ENCODE peak calls at places on chromosomes 16 and 17, in seven cellular contexts. X, G, A, E, R, J and P are unnamed samples.

GRCh38 chr16:52095466-52095865 is 451.5 kb downstream of the TOX3 start:
- DNase-seq in X (no peak), G (no peak), A (no peak), E (no peak), R (no peak), J (no peak), P (no peak)

GRCh38 chr16:3578121-3578520 is 918 bp upstream of the NLRC3 start:
- DNase-seq in X (no peak), G (no peak), A (no peak), E (no peak), R (no peak), J (no peak), P (no peak)

GRCh38 chr17:78144146-78144719 is 2.0 kb upstream of the C17orf99 start:
- DNase-seq in X (no peak), G (no peak), A (peak), E (no peak), R (peak), J (peak), P (no peak)

GRCh38 chr16:59259074-59259963 is 525.2 kb upstream of the GOT2 start:
- DNase-seq in X (no peak), G (no peak), A (peak), E (no peak), R (no peak), J (peak), P (no peak)

GRCh38 chr17:10021239-10021638 is 116.2 kb upstream of the RCVRN start:
- DNase-seq in X (no peak), G (no peak), A (peak), E (no peak), R (peak), J (peak), P (no peak)

GRCh38 chr17:47902039-47902744 is 6.2 kb downstream of the SP2 start:
- DNase-seq in X (peak), G (no peak), A (no peak), E (peak), R (no peak), J (no peak), P (peak)

GRCh38 chr17:65249774-65250173 is 112.6 kb downstream of the RGS9 start:
- DNase-seq in X (no peak), G (no peak), A (no peak), E (peak), R (no peak), J (no peak), P (no peak)

GRCh38 chr17:38621538-38621937 is 15.8 kb upstream of the SRCIN1 start:
- DNase-seq in X (no peak), G (no peak), A (no peak), E (no peak), R (no peak), J (no peak), P (peak)

GRCh38 chr17:1229891-1230571 is 40.2 kb upstream of the BHLHA9 start:
- DNase-seq in X (no peak), G (no peak), A (no peak), E (no peak), R (no peak), J (no peak), P (no peak)
- H2BK120ac ChIP-seq in X (no peak), G (no peak), A (no peak), E (no peak), R (no peak), J (no peak), P (no peak)

GRCh38 chr16:11752856-11753255 is 10.2 kb upstream of the TXNDC11 start:
- DNase-seq in X (no peak), G (no peak), A (no peak), E (no peak), R (no peak), J (no peak), P (no peak)

GRCh38 chr16:11748023-11748403 is 5.4 kb upstream of the TXNDC11 start:
- DNase-seq in X (no peak), G (no peak), A (no peak), E (no peak), R (no peak), J (no peak), P (no peak)

GRCh38 chr16:11744075-11744470 is 1.4 kb upstream of the TXNDC11 start:
- DNase-seq in X (no peak), G (no peak), A (no peak), E (no peak), R (no peak), J (no peak), P (no peak)

GRCh38 chr16:11750056-11750455 is 7.4 kb upstream of the TXNDC11 start:
- DNase-seq in X (no peak), G (no peak), A (no peak), E (no peak), R (no peak), J (no peak), P (no peak)

DNA sequence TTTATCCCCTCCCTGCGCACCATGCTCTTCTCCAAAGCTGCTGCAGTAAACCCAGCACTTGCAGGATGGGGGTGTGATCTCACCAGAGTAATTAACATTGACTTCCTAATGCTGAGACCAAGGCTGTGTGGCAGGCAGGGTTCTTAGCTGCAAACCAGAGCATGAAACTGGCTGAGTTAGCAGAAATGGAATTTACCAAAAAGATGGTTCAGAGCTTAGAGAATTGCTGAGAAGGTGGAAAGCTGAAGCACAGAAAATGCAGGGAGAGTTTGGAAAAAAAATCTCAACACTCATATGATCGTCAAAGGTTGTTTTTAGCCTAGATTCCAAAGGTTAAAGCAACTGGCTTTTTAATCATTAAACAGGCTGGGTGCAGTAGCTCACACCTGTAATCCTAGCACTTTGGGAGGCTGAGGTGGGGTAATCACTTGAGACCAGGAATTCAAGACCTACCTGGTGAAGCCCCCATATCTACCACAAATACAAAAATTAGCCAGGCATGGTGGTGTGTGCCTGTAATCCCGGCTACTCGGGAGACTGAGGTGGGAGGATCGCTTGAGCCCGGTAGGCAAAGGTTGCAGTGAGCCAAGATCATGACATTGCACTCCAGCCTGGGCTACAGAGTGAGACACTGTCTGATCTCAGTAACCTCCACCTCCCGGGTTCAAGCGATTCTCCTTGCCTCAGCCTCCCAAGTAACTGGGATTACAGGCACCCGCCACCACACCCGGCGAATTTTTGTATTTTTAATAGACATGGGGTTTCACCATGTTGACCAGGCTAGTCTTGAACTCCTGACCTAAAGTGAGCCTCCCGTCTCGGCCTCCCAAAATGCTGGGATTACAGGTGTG is 6.0 kb upstream of the TXNDC11 start:
- DNase-seq in X (no peak), G (no peak), A (no peak), E (peak), R (no peak), J (no peak), P (no peak)
- H2BK120ac ChIP-seq in X (no peak), G (no peak), A (no peak), E (no peak), R (no peak), J (no peak), P (no peak)

GRCh38 chr16:86926695-86927094 is 348.3 kb downstream of the FOXL1 start:
- DNase-seq in X (no peak), G (no peak), A (no peak), E (no peak), R (no peak), J (no peak), P (no peak)

GRCh38 chr16:86927699-86928098 is 349.4 kb downstream of the FOXL1 start:
- DNase-seq in X (no peak), G (no peak), A (no peak), E (no peak), R (no peak), J (no peak), P (no peak)

GRCh38 chr16:86929149-86929871 is 351.0 kb downstream of the FOXL1 start:
- DNase-seq in X (no peak), G (no peak), A (peak), E (peak), R (peak), J (peak), P (no peak)

GRCh38 chr16:86930001-86930400 is 351.7 kb downstream of the FOXL1 start:
- DNase-seq in X (no peak), G (no peak), A (no peak), E (no peak), R (no peak), J (no peak), P (no peak)

GRCh38 chr16:86928517-86929148 is 350.3 kb downstream of the FOXL1 start:
- DNase-seq in X (no peak), G (no peak), A (peak), E (peak), R (no peak), J (no peak), P (no peak)
- H2BK120ac ChIP-seq in X (no peak), G (no peak), A (no peak), E (no peak), R (peak), J (no peak), P (no peak)

GRCh38 chr16:53876811-53877210 is 172.9 kb downstream of the FTO start:
- DNase-seq in X (no peak), G (no peak), A (no peak), E (no peak), R (no peak), J (no peak), P (no peak)

GRCh38 chr16:53884748-53885147 is 180.8 kb downstream of the FTO start:
- DNase-seq in X (no peak), G (no peak), A (no peak), E (no peak), R (peak), J (no peak), P (no peak)

GRCh38 chr16:53878216-53878615 is 174.3 kb downstream of the FTO start:
- DNase-seq in X (no peak), G (no peak), A (no peak), E (no peak), R (no peak), J (no peak), P (no peak)

GRCh38 chr16:53882310-53882709 is 178.4 kb downstream of the FTO start:
- DNase-seq in X (no peak), G (no peak), A (no peak), E (peak), R (no peak), J (no peak), P (no peak)

GRCh38 chr16:53881371-53881770 is 177.4 kb downstream of the FTO start:
- DNase-seq in X (no peak), G (no peak), A (peak), E (peak), R (peak), J (peak), P (no peak)
- H2BK120ac ChIP-seq in X (no peak), G (no peak), A (no peak), E (no peak), R (peak), J (no peak), P (no peak)

DNA sequence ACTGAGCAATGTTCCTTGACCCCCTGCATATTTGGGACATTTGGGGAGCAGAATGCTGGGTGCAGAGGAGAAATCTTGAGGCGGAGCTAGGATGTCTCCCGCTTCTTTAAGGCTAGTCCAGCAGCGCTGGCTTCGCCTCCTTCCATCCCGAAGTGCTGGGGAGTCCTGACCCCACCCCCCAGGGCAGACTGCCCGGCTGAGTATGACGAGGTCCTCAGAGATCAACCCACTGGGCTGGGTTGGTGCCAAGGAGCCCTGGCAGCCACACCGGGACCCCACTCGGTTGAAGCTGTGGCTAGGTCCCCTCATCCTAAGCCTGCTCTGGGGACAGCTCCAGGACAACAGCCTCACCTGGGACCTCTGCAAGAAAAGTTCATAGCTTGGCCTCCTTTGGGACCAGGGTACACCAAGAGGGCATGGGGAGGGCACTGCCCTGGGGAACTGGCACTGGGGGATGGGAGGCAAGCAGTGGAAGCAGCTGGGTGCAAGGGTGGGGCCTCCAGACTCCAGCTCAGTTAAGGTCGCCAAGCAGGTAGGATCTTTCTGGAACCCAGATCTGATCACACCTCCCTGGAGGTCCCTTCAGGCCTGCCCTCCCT is 11.0 kb downstream of the RHBDF2 start:
- DNase-seq in X (no peak), G (no peak), A (no peak), E (no peak), R (no peak), J (no peak), P (no peak)
- H2BK120ac ChIP-seq in X (no peak), G (no peak), A (no peak), E (no peak), R (no peak), J (no peak), P (no peak)

DNA sequence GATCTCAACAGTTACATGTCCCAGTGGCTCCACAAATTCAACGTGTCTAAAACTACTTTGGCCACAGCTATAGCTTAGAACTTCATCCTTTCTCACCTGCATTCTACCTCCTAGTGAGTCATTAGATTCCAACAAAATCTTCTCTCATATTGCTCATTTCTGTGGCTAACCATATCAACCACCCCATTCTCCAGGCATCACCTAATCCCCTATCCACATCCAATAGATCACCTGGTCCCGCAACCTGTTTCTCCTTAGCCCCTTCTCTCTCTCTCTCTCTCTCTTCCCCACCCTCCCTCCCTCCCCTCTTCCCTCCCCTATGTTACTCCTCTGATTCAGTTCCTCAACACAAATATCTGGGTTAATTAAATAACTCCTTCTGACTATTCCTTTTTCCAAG is 64.6 kb downstream of the ANKFN1 start:
- DNase-seq in X (no peak), G (no peak), A (no peak), E (no peak), R (no peak), J (peak), P (no peak)
- H2BK120ac ChIP-seq in X (no peak), G (no peak), A (no peak), E (no peak), R (no peak), J (no peak), P (no peak)

GRCh38 chr16:2157480-2158261 is 2.1 kb downstream of the TRAF7 start:
- DNase-seq in X (no peak), G (no peak), A (no peak), E (no peak), R (no peak), J (no peak), P (no peak)

GRCh38 chr16:2159052-2159838 is 3.7 kb downstream of the TRAF7 start:
- DNase-seq in X (no peak), G (no peak), A (no peak), E (peak), R (peak), J (no peak), P (no peak)

GRCh38 chr16:2156025-2156848 is 655 bp downstream of the TRAF7 start:
- DNase-seq in X (no peak), G (no peak), A (peak), E (peak), R (peak), J (peak), P (no peak)

GRCh38 chr16:2156849-2157224 is 1.3 kb downstream of the TRAF7 start:
- DNase-seq in X (no peak), G (no peak), A (no peak), E (no peak), R (no peak), J (no peak), P (no peak)

DNA sequence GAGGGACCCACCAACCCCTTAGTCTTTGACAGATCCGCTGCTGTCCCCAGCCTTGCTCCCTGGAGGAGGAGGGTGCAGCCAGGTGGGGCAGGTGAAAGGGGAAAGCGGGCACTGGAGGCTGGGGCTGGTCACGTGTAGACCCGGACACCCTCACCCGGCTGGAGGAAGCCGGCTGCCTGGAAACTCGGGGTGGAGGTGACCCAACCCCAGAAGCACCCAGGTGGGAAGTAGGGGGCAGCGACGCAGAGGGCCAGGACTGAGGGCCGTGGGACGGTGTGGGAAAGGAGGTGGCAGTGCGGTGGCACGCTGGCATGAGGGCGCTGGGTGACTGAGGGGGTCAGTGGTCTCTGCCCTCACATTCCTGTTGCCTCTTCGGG is 2.7 kb downstream of the TRAF7 start:
- DNase-seq in X (no peak), G (no peak), A (no peak), E (no peak), R (no peak), J (no peak), P (no peak)
- H2BK120ac ChIP-seq in X (no peak), G (no peak), A (no peak), E (no peak), R (no peak), J (no peak), P (no peak)

DNA sequence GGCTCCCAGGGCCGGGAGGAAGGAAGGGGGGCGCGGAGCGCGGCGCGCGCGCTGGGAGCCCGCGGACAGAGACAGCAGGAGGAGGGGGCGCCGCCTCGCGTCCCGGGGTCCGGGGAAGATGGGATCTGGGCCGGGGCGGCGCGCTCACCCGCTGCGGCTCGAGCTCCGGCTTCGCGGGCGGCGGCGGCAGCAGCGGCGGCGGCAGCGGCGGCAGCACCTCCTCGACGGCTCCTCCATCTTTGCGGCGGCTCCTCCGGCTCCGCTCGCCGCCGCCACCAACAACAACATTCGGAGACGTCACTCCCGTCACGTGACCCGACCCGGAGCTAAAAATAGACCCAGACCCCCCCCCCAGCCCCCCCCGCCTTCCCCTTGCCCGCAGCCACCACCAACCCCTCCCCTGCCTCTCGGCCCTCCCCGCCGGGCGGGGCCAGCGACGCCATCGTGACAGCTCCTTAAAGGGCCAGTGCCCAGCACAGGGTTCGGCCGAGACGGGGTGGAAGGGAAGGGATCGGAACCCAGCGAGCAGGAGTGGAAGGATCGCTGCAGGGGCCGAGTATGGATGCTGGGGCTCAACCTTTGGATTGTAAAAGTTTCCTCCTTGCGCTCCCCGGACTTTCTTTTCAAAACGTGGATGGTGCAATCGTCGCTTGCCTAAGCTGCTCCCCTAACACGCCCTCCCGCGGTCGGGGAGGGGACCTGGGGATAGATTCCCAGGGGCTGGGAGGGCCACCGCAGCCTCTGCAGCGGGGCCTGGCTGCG is at the start of gene HDAC5:
- DNase-seq in X (peak), G (peak), A (peak), E (peak), R (peak), J (peak), P (peak)
- H2BK120ac ChIP-seq in X (no peak), G (peak), A (peak), E (peak), R (peak), J (peak), P (no peak)